ENCODE peak calls at places on chromosomes 11 and 22, in four cellular contexts. R is osteoblast, D is right atrium auricular region, Y is adrenal gland. P is an unnamed sample. For H3K4me1, the result is how much of the 10 kb centered on the place peaks cover.

GRCh38 chr11:65415499-65416340 is 6.9 kb upstream of the NEAT1 start:
- DNase-seq in R (peak), D (no peak), Y (no peak), P (peak)

GRCh38 chr11:72263363-72263762 is 19.4 kb upstream of the PHOX2A start:
- DNase-seq in R (no peak), D (no peak), Y (no peak), P (no peak)

GRCh38 chr11:46456676-46457432 is 65.3 kb upstream of the CHRM4 start:
- DNase-seq in R (no peak), D (no peak), Y (no peak), P (no peak)

GRCh38 chr22:19811211-19811621 is 43.5 kb downstream of the GNB1L start:
- DNase-seq in R (no peak), D (no peak), Y (no peak), P (peak)

GRCh38 chr11:77557553-77557952 is 32.2 kb upstream of the AQP11 start:
- DNase-seq in R (no peak), D (no peak), Y (no peak), P (no peak)

GRCh38 chr11:10351768-10352641 is 47.1 kb downstream of the ADM start:
- DNase-seq in R (peak), D (peak), Y (peak), P (peak)

GRCh38 chr11:48001438-48002021 is 21.2 kb downstream of the PTPRJ start:
- DNase-seq in R (peak), D (no peak), Y (peak), P (peak)

GRCh38 chr11:29127456-29127855 is 889.4 kb downstream of the KCNA4 start:
- DNase-seq in R (no peak), D (no peak), Y (no peak), P (no peak)

GRCh38 chr11:47391077-47391583 is 12.8 kb upstream of the SPI1 start:
- DNase-seq in R (peak), D (peak), Y (no peak), P (peak)

GRCh38 chr11:2798951-2799761 is 86.4 kb downstream of the CDKN1C start:
- DNase-seq in R (peak), D (no peak), Y (peak), P (peak)

GRCh38 chr11:121654506-121655480 is 202.0 kb upstream of the SORL1-AS1 start:
- DNase-seq in R (no peak), D (no peak), Y (no peak), P (no peak)

GRCh38 chr11:47271961-47272661 is 2.2 kb downstream of the MADD start:
- DNase-seq in R (no peak), D (no peak), Y (peak), P (no peak)

GRCh38 chr11:112004389-112004788 is 20.8 kb upstream of the DLAT start:
- DNase-seq in R (no peak), D (no peak), Y (no peak), P (no peak)

GRCh38 chr11:115623021-115623451 is 118.8 kb upstream of the CADM1 start:
- DNase-seq in R (peak), D (peak), Y (peak), P (peak)

GRCh38 chr11:67252831-67253239 is 13.4 kb upstream of the GRK2 start:
- DNase-seq in R (no peak), D (no peak), Y (no peak), P (peak)
- TF ChIP-seq CTCF in R (peak), D (no peak), Y (peak), P (peak)

DNA sequence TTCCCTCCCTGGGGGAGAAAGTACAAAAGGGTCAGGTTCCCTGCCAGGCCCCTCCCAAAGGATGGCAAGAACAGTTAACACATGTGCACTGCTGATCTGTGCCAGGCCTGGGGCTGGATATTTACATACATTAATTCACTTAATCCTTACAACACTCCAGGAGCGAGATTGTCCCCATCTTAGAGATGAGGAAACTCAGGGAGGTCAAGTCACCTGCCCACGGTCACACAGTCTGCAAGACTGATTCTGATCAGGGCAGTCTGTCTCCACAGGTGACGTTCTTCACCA is 36.5 kb downstream of the NECTIN1 start:
- DNase-seq in R (no peak), D (no peak), Y (no peak), P (no peak)
- H3K4me1 ChIP-seq in R (under half), D (under half), Y (under half), P (under half)

DNA sequence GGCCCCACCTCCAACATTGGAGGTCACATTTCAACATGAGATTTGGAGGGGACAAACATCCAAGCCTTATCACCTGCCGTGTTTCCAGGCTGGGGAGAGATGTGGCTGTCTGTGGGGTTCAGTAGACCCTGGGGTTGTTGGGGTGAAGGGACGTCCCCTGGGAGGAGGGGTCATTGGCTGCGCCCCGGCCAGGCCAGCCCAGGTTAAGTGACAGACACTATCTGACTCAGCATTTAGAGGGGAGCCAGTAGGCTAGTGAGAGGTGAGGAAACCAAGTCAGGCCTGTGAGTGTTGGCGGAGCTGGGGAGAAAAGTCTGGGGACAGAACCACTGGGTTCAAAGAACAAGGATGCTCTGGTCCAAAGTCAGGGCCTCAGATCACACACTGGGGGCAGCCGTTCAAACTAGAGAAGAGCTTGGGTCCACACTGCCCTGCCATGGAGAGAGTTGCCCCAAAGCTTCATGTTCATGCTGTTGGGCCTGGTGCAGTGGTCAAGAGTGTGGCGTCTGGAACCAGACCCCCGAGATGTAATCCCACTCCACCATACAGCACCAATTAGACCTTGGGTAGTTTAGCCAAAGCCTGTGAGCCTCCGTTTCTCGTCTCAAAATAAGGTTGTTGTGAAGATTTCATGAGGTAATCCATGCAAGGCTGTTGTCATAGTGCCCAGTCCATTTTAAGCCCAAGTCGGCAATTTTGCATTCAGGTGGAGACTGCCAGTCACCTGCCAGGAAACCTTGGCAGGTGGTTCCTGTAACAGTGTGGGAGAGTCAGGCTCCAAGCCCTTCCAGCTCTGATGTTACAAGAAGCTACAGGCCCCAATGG is 1289.6 kb downstream of the TBC1D22A start:
- DNase-seq in R (no peak), D (no peak), Y (peak), P (no peak)
- H3K4me3 ChIP-seq in R (no peak), D (no peak), Y (no peak), P (no peak)

DNA sequence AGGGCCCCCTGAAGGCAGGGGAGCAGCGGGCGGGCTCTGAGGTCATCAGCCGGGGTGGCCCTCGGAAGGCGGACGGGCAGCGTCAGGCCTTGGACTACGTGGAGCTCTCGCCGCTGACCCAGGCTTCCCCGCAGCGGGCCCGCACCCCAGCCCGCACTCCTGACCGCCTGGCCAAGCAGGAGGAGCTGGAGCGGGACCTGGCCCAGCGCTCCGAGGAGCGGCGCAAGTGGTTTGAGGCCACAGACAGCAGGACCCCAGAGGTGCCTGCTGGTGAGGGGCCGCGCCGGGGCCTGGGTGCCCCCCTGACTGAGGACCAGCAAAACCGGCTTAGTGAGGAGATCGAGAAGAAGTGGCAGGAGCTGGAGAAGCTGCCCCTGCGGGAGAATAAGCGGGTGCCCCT is 50.1 kb upstream of the GCAT start:
- DNase-seq in R (no peak), D (no peak), Y (no peak), P (no peak)
- TF ChIP-seq CTCF in R (no peak), D (no peak), Y (no peak), P (no peak)

GRCh38 chr11:81253226-81253625 is 1480.4 kb downstream of the FAM181B start:
- DNase-seq in R (no peak), D (no peak), Y (no peak), P (no peak)
- H3K4me1 ChIP-seq in R (under half), D (under half), Y (under half), P (under half)

GRCh38 chr22:49963647-49964026 is 3.1 kb downstream of the PIM3 start:
- DNase-seq in R (peak), D (no peak), Y (peak), P (peak)
- H3K4me3 ChIP-seq in R (no peak), D (no peak), Y (no peak), P (peak)

DNA sequence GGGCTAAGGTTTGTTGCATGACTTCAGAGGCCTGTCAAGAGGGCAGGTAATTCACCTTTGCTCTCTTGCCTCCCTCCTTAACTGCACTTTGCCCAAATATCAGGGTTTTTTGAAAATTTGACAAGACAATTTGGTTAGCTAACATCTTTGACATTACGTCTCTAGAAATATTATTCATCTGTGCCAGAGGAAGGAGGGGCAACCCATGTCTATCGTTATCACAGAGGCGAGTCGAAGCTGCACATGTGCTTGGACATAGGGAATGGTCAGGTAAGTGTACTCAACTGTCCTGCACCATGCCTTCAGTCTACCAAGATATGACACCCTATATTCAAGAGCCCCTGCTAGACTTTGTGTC is 3.7 kb downstream of the AKIP1 start:
- DNase-seq in R (no peak), D (no peak), Y (no peak), P (no peak)
- TF ChIP-seq CTCF in R (no peak), D (no peak), Y (no peak), P (no peak)

DNA sequence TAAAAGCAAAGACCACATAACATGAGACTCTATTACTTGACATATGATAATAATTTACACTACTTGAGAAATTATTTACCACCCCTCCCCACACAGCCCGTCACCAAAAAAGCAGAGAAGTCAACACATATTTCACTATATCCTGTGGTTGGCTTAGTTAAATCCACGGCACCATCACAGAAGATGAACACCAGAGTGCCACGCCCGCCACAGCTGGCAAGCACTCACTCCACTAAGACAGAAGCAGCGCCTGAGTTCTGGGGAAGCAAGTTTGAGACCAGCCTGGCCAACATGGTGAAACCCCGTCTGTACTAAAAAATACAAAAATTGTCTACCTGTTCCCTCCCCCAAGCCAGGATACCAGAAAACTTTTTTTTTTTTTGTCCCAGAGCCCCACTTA is 53.1 kb downstream of the PACSIN2 start:
- DNase-seq in R (no peak), D (no peak), Y (peak), P (peak)
- H3K4me1 ChIP-seq in R (under half), D (under half), Y (half or more), P (under half)

P was measured in right lobe of liver.